ENCODE peak calls at places on chromosomes 6 and 20, in seven cellular contexts. One of them, this sample, is unnamed.

GRCh38 chr6:83065511-83066192 is at the start of gene UBE3D:
- DNase-seq in SK-N-SH: peak
- DNase-seq in stomach: peak
- DNase-seq in hepatocyte: peak
- DNase-seq in AG09309: peak
- DNase-seq in Peyer's patch: peak
- DNase-seq in A673: peak
- DNase-seq in this sample: peak

GRCh38 chr20:25549866-25550477 is 35.4 kb downstream of the NINL start:
- DNase-seq in SK-N-SH: no peak
- DNase-seq in stomach: no peak
- DNase-seq in hepatocyte: no peak
- DNase-seq in AG09309: no peak
- DNase-seq in Peyer's patch: no peak
- DNase-seq in A673: no peak
- DNase-seq in this sample: no peak

GRCh38 chr20:33130553-33130952 is 37.4 kb upstream of the BPIFA2 start:
- DNase-seq in SK-N-SH: no peak
- DNase-seq in stomach: peak
- DNase-seq in hepatocyte: no peak
- DNase-seq in AG09309: peak
- DNase-seq in Peyer's patch: no peak
- DNase-seq in A673: no peak
- DNase-seq in this sample: no peak

GRCh38 chr20:62065669-62066338 is at the start of gene TAF4:
- DNase-seq in SK-N-SH: peak
- DNase-seq in stomach: peak
- DNase-seq in hepatocyte: peak
- DNase-seq in AG09309: peak
- DNase-seq in Peyer's patch: peak
- DNase-seq in A673: peak
- DNase-seq in this sample: no peak

GRCh38 chr6:125718109-125718508 is 31.3 kb upstream of the HEY2 start:
- DNase-seq in SK-N-SH: no peak
- DNase-seq in stomach: no peak
- DNase-seq in hepatocyte: no peak
- DNase-seq in AG09309: no peak
- DNase-seq in Peyer's patch: no peak
- DNase-seq in A673: no peak
- DNase-seq in this sample: peak

GRCh38 chr6:31586596-31586995 is 519 bp downstream of the LST1 start:
- DNase-seq in SK-N-SH: no peak
- DNase-seq in stomach: no peak
- DNase-seq in hepatocyte: no peak
- DNase-seq in AG09309: no peak
- DNase-seq in Peyer's patch: peak
- DNase-seq in A673: no peak
- DNase-seq in this sample: no peak

GRCh38 chr20:38065764-38066375 is 32.3 kb downstream of the RPRD1B start:
- DNase-seq in SK-N-SH: no peak
- DNase-seq in stomach: no peak
- DNase-seq in hepatocyte: no peak
- DNase-seq in AG09309: no peak
- DNase-seq in Peyer's patch: no peak
- DNase-seq in A673: no peak
- DNase-seq in this sample: peak

GRCh38 chr6:36953931-36954261 is 642 bp upstream of the PI16 start:
- DNase-seq in SK-N-SH: no peak
- DNase-seq in stomach: no peak
- DNase-seq in hepatocyte: no peak
- DNase-seq in AG09309: no peak
- DNase-seq in Peyer's patch: no peak
- DNase-seq in A673: no peak
- DNase-seq in this sample: no peak

GRCh38 chr6:26205161-26205624 is 118.0 kb downstream of the HFE start:
- DNase-seq in SK-N-SH: peak
- DNase-seq in stomach: peak
- DNase-seq in hepatocyte: peak
- DNase-seq in AG09309: no peak
- DNase-seq in Peyer's patch: peak
- DNase-seq in A673: peak
- DNase-seq in this sample: no peak

GRCh38 chr6:112760831-112761230 is 413.7 kb downstream of the RFPL4B start:
- DNase-seq in SK-N-SH: no peak
- DNase-seq in stomach: no peak
- DNase-seq in hepatocyte: no peak
- DNase-seq in AG09309: no peak
- DNase-seq in Peyer's patch: no peak
- DNase-seq in A673: no peak
- DNase-seq in this sample: no peak

GRCh38 chr6:90415178-90415577 is 118.5 kb upstream of the BACH2 start:
- DNase-seq in SK-N-SH: no peak
- DNase-seq in stomach: no peak
- DNase-seq in hepatocyte: no peak
- DNase-seq in AG09309: no peak
- DNase-seq in Peyer's patch: no peak
- DNase-seq in A673: no peak
- DNase-seq in this sample: no peak

GRCh38 chr6:53312355-53312754 is 36.4 kb downstream of the ELOVL5 start:
- DNase-seq in SK-N-SH: peak
- DNase-seq in stomach: no peak
- DNase-seq in hepatocyte: no peak
- DNase-seq in AG09309: no peak
- DNase-seq in Peyer's patch: no peak
- DNase-seq in A673: no peak
- DNase-seq in this sample: no peak

GRCh38 chr6:157630463-157631080 is 192.5 kb upstream of the SNX9 start:
- DNase-seq in SK-N-SH: no peak
- DNase-seq in stomach: no peak
- DNase-seq in hepatocyte: no peak
- DNase-seq in AG09309: no peak
- DNase-seq in Peyer's patch: no peak
- DNase-seq in A673: no peak
- DNase-seq in this sample: no peak

GRCh38 chr20:62288535-62289105 is 14.2 kb upstream of the ADRM1 start:
- DNase-seq in SK-N-SH: no peak
- DNase-seq in stomach: no peak
- DNase-seq in hepatocyte: no peak
- DNase-seq in AG09309: no peak
- DNase-seq in Peyer's patch: no peak
- DNase-seq in A673: no peak
- DNase-seq in this sample: no peak

GRCh38 chr20:36082516-36082915 is 72.0 kb upstream of the EPB41L1 start:
- DNase-seq in SK-N-SH: no peak
- DNase-seq in stomach: no peak
- DNase-seq in hepatocyte: no peak
- DNase-seq in AG09309: no peak
- DNase-seq in Peyer's patch: no peak
- DNase-seq in A673: no peak
- DNase-seq in this sample: no peak

GRCh38 chr6:5529733-5530132 is 268.4 kb downstream of the FARS2 start:
- DNase-seq in SK-N-SH: no peak
- DNase-seq in stomach: no peak
- DNase-seq in hepatocyte: no peak
- DNase-seq in AG09309: no peak
- DNase-seq in Peyer's patch: no peak
- DNase-seq in A673: no peak
- DNase-seq in this sample: no peak

GRCh38 chr6:42104095-42104806 is 38.2 kb downstream of the C6orf132 start:
- DNase-seq in SK-N-SH: no peak
- DNase-seq in stomach: peak
- DNase-seq in hepatocyte: peak
- DNase-seq in AG09309: no peak
- DNase-seq in Peyer's patch: peak
- DNase-seq in A673: peak
- DNase-seq in this sample: no peak
- H3K4me3 ChIP-seq in SK-N-SH: peak
- H3K4me3 ChIP-seq in stomach: peak
- H3K4me3 ChIP-seq in hepatocyte: no peak
- H3K4me3 ChIP-seq in AG09309: no peak
- H3K4me3 ChIP-seq in Peyer's patch: peak
- H3K4me3 ChIP-seq in A673: peak
- H3K4me3 ChIP-seq in this sample: no peak

DNA sequence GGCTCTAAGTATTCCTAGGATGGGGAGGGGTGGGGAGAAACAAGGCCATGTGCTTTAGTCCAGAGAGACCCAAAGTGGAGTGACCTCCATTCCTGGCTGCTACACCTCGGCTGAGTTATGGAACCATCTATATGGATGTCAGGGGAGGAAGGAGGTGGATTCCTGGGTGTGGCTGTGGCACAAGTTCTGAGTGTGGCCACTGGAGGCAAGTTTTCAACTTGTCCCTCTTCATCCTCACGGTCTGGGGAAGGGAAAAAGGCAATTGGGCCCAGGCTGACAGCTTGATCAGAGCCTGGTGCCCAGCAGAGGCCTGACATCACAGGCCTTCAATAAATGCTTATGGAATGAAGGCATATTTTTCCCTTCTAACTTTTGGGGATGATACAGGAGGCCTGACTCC is 2.0 kb upstream of the ITPR3 start:
- DNase-seq in SK-N-SH: no peak
- DNase-seq in stomach: no peak
- DNase-seq in hepatocyte: no peak
- DNase-seq in AG09309: no peak
- DNase-seq in Peyer's patch: no peak
- DNase-seq in A673: no peak
- DNase-seq in this sample: no peak
- TF ChIP-seq CTCF in SK-N-SH: no peak
- TF ChIP-seq CTCF in stomach: no peak
- TF ChIP-seq CTCF in hepatocyte: no peak
- TF ChIP-seq CTCF in AG09309: no peak
- TF ChIP-seq CTCF in Peyer's patch: peak
- TF ChIP-seq CTCF in A673: no peak
- TF ChIP-seq CTCF in this sample: no peak

DNA sequence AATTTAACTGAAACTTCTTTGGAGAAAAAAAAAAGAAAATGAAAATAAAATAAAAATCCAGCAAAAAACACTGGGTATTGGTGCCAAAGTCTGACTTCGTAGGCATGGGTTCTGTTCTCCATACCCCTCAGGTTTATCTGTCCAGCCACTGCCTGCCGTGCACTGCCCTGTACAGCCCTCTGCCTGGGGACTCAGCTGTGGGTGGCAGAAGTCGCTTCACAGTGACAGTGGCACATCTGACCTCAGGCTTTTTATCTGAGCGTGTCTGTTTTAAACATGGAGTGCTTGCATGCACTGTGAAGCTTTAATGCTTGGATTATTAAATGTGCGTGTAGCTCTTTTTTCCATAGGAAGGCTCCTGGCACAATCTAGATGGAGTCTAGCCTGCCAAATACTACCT is 375.4 kb downstream of the UTRN start:
- DNase-seq in SK-N-SH: peak
- DNase-seq in stomach: no peak
- DNase-seq in hepatocyte: no peak
- DNase-seq in AG09309: no peak
- DNase-seq in Peyer's patch: no peak
- DNase-seq in A673: no peak
- DNase-seq in this sample: no peak
- H3K4me3 ChIP-seq in SK-N-SH: no peak
- H3K4me3 ChIP-seq in stomach: no peak
- H3K4me3 ChIP-seq in hepatocyte: peak
- H3K4me3 ChIP-seq in AG09309: no peak
- H3K4me3 ChIP-seq in Peyer's patch: peak
- H3K4me3 ChIP-seq in A673: no peak
- H3K4me3 ChIP-seq in this sample: no peak

DNA sequence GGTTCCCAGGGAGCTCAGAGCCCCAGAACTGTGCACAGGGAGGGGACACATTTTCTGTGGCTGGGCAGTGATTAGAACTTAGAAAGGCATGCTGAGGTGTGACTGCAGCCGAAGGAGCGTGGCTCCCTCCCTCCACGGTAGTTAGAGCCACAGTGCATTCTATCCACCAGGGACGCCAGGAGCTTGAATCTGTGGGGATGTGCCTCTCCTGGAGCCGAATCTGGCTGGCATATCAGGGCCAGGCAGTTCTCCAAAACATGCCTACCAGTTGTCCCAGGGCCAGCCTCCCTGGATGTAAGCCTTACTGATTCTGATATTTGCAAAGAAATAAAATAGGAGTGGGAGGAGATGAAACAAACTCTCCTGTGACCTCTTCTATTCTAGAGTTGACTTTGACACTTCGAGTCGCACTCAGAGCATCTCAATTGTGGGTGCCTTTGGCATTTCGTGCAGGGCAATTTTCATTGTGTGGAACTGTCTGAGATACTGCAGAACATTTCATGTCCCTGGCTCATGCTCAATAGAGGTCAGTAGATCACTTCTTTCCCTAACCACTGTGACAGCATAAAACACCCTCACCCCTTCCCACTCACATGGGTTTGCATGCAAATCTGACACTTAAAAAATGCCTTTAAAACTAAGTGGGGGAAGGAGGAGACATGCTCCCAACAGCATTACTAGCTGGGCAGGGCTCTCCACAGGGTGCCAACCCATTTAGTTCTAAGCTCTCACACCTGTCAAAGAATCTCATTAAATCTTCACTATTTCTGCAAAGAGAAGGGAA is 379.0 kb downstream of the PREX1 start:
- DNase-seq in SK-N-SH: no peak
- DNase-seq in stomach: no peak
- DNase-seq in hepatocyte: no peak
- DNase-seq in AG09309: no peak
- DNase-seq in Peyer's patch: no peak
- DNase-seq in A673: no peak
- DNase-seq in this sample: no peak
- TF ChIP-seq CTCF in SK-N-SH: no peak
- TF ChIP-seq CTCF in stomach: no peak
- TF ChIP-seq CTCF in hepatocyte: no peak
- TF ChIP-seq CTCF in AG09309: no peak
- TF ChIP-seq CTCF in Peyer's patch: no peak
- TF ChIP-seq CTCF in A673: no peak
- TF ChIP-seq CTCF in this sample: no peak